ENCODE peak calls at places on chromosomes 7 and 10, in ten cellular contexts. G is IMR-90, R is psoas muscle, X is upper lobe of right lung, F is fibroblast of lung, H is colonic mucosa, I is cardiac muscle cell, K is Panc1, S is dorsolateral prefrontal cortex, A is sigmoid colon. W is an unnamed sample.
A peak's percentile ranks its signal among the peaks of the same experiment; 100 is the strongest.

GRCh38 chr7:130912086-130912909 is 178.3 kb upstream of the KLF14 start:
- DNase-seq in G (peak; percentile 85), F (peak; percentile 92), R (no peak), X (no peak), K (peak; percentile 88), S (no peak), H (no peak), I (peak; percentile 82), A (no peak), W (peak; percentile 67)

GRCh38 chr7:36287371-36288241 is 102.1 kb upstream of the ANLN start:
- DNase-seq in A (no peak), I (no peak), H (peak; percentile 52), G (no peak), S (no peak), R (peak; percentile 48), K (peak; percentile 78), F (no peak), X (no peak), W (no peak)

GRCh38 chr7:122987463-122987862 is 8.0 kb downstream of the TAS2R16 start:
- DNase-seq in K (no peak), R (no peak), A (no peak), S (no peak), X (no peak), F (no peak), G (no peak), I (no peak), H (no peak), W (no peak)

GRCh38 chr7:26681819-26682418 is 182.5 kb downstream of the SKAP2 start:
- DNase-seq in S (no peak), F (peak; percentile 8), R (no peak), G (peak; percentile 35), X (no peak), A (no peak), H (no peak), I (peak; percentile 40), K (no peak), W (no peak)

GRCh38 chr10:70729763-70730357 is 55.3 kb downstream of the TBATA start:
- DNase-seq in S (no peak), I (peak; percentile 49), G (no peak), H (peak; percentile 42), X (no peak), F (no peak), R (no peak), A (no peak), K (no peak), W (no peak)

GRCh38 chr10:43287056-43288007 is 20.5 kb upstream of the RASGEF1A start:
- DNase-seq in X (peak; percentile 82), H (peak; percentile 52), F (no peak), I (peak; percentile 24), G (no peak), S (no peak), K (peak; percentile 90), R (no peak), A (no peak), W (no peak)

GRCh38 chr7:50953303-50953702 is 170.6 kb upstream of the GRB10 start:
- DNase-seq in X (no peak), S (no peak), R (no peak), K (no peak), G (no peak), H (no peak), A (no peak), I (peak; percentile 59), F (no peak), W (no peak)

GRCh38 chr7:34191766-34192550 is 286.6 kb downstream of the BMPER start:
- DNase-seq in G (no peak), S (no peak), F (peak; percentile 13), I (no peak), X (no peak), K (no peak), H (no peak), A (no peak), R (no peak), W (no peak)

GRCh38 chr10:46084321-46085165 is 38.5 kb upstream of the MSMB start:
- DNase-seq in G (no peak), K (no peak), A (no peak), S (no peak), X (no peak), R (no peak), F (no peak), H (no peak), I (no peak), W (no peak)

GRCh38 chr7:87628780-87629569 is 777 bp downstream of the RUNDC3B start:
- DNase-seq in H (peak; percentile 67), X (peak; percentile 67), G (no peak), S (peak; percentile 21), R (peak; percentile 17), A (peak; percentile 64), K (no peak), F (peak; percentile 15), I (peak; percentile 9), W (no peak)

GRCh38 chr10:104580321-104580720 is 60.8 kb upstream of the SORCS3 start:
- DNase-seq in K (no peak), F (peak; percentile 35), S (peak; percentile 56), R (no peak), G (peak; percentile 38), I (peak; percentile 52), H (no peak), X (no peak), A (no peak), W (no peak)

GRCh38 chr10:90450797-90451196 is 407.0 kb downstream of the HTR7 start:
- DNase-seq in H (no peak), G (no peak), F (no peak), I (no peak), X (no peak), S (no peak), K (no peak), A (no peak), R (no peak), W (no peak)

GRCh38 chr10:16967000-16967865 is 150.0 kb upstream of the RSU1 start:
- DNase-seq in A (no peak), X (no peak), I (peak; percentile 46), R (no peak), S (no peak), F (peak; percentile 83), G (peak; percentile 94), H (no peak), K (peak; percentile 33), W (peak; percentile 88)

GRCh38 chr10:21160116-21160515 is 263.0 kb upstream of the NEBL start:
- DNase-seq in A (no peak), I (no peak), G (no peak), S (no peak), K (no peak), F (no peak), H (no peak), X (peak; percentile 69), R (no peak), W (no peak)

GRCh38 chr7:90207956-90208355 is 3.6 kb upstream of the STEAP2 start:
- DNase-seq in R (no peak), G (no peak), H (no peak), F (no peak), A (no peak), I (no peak), S (no peak), K (no peak), X (no peak), W (no peak)

GRCh38 chr10:69408318-69409175 is 8.2 kb downstream of the TACR2 start:
- DNase-seq in F (peak; percentile 88), I (peak; percentile 98), S (peak; percentile 91), A (peak; percentile 98), R (peak; percentile 94), X (peak; percentile 97), K (no peak), G (peak; percentile 89), H (peak; percentile 97), W (peak; percentile 85)

GRCh38 chr7:67475293-67475692 is 478.7 kb downstream of the TYW1 start:
- DNase-seq in I (no peak), X (no peak), K (no peak), G (no peak), F (no peak), A (no peak), S (no peak), H (no peak), R (no peak), W (no peak)
- TF ChIP-seq CTCF in I (no peak), X (no peak), K (no peak), G (no peak), F (no peak), A (no peak), S (no peak), H (no peak), R (no peak), W (no peak)

DNA sequence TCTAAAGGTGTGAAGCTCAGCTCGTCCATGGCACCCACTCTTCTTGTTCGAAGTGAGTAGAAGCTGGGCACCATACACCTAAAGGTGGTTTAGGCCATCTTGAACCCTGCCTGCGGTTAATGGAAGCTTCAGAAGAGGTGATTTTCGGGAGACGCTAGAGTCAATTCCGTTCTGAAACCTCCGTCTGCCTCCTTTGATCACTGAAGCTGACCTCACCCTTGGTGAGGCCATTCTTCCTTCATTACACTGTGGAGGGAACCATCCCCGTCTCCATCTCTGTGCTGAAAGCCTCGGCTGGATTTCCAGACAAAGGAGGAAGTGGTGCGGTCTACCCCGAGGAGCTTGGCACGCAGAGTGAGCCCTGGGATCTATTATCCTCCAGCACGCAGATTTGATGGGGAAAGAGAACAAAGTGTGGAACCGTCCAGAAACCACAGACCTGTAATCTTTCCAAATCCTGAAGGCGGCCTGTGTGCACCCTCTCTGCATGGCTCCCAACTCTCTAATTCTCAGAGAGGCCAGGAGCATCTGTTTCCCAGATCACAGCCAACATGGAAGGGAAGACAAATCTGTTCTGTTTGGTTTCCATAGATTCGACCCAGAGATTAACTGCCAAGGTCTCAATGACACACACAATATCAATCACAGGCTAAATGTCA is 49.1 kb upstream of the SAMD8 start:
- DNase-seq in F (peak; percentile 90), S (no peak), K (no peak), A (no peak), G (peak; percentile 11), X (no peak), H (no peak), I (peak; percentile 83), R (peak; percentile 52), W (no peak)
- H3K27me3 ChIP-seq in F (no peaks in the 10 kb centered on the region), S (no peaks in the 10 kb centered on the region), K (no peaks in the 10 kb centered on the region), A (no peaks in the 10 kb centered on the region), G (no peaks in the 10 kb centered on the region), X (no peaks in the 10 kb centered on the region), H (no peaks in the 10 kb centered on the region), I (no peaks in the 10 kb centered on the region), R (no peaks in the 10 kb centered on the region), W (no peaks in the 10 kb centered on the region)

GRCh38 chr10:133039823-133040704 is 47.7 kb upstream of the ADGRA1 start:
- DNase-seq in X (no peak), H (peak; percentile 27), R (no peak), F (no peak), I (no peak), G (no peak), A (no peak), K (no peak), S (no peak), W (no peak)
- H3K4me3 ChIP-seq in X (no peak overlapping the region), H (no peak overlapping the region), R (no peak overlapping the region), F (no peak overlapping the region), I (no peak overlapping the region), G (no peak overlapping the region), A (no peak overlapping the region), K (no peak overlapping the region), S (no peak overlapping the region), W (no peak overlapping the region)

DNA sequence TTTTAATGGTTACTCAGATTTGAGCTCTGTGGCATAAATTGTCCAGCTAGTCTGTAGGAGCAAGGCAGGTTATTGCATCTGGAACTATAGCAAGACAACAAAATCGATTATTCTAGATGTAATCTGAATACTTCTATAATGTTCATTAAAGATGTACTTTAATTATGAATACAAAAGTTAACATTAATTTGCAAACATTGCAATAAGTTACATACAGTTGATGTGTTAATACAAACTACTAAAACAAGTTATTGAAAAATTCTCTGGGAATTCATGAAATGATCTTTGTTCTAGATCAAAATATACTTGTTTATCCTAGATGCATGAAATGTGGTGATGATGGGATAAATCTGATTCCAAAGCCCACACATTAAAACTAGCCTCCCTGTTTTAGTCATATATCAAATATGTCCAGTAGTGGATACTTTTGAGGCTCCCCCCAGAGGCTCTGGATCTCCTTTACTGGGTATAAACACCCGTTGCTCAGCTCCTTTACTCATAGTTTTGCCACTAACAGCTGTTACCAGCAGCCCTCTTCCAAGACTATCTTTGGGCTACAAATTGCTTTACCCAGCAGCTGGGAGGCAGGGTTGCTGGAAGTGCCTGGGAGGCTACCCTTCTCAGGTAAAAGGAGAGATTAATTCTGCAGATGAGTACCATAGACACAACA is 78.1 kb downstream of the ARL4A start:
- DNase-seq in A (no peak), H (no peak), F (peak; percentile 38), G (peak; percentile 57), R (no peak), S (no peak), I (no peak), K (no peak), X (no peak), W (no peak)
- TF ChIP-seq CTCF in A (no peak), H (no peak), F (no peak), G (no peak), R (no peak), S (no peak), I (no peak), K (no peak), X (no peak), W (peak; percentile 11)